ENCODE peak calls at places on chromosome 15, in nine cellular contexts. One of them, this sample, is unnamed.

GRCh38 chr15:94584833-94585244 is 353.5 kb downstream of the MCTP2 start:
- DNase-seq in substantia nigra: no peak
- DNase-seq in posterior cingulate gyrus: no peak
- DNase-seq in iris pigment epithelial cell: no peak
- DNase-seq in HTR-8/SVneo: no peak
- DNase-seq in CD8-positive, alpha-beta memory T cell: peak
- DNase-seq in H9: no peak
- DNase-seq in stimulated activated CD8-positive, alpha-beta memory T cell treated with anti-CD3 and anti-CD28 coated beads, Interleukin-2, amount 100 ng/mL, for 1 hour: no peak
- DNase-seq in RWPE2: no peak
- DNase-seq in this sample: peak

GRCh38 chr15:36478561-36478960 is 100.9 kb upstream of the CDIN1 start:
- DNase-seq in HTR-8/SVneo: no peak
- DNase-seq in posterior cingulate gyrus: no peak
- DNase-seq in CD8-positive, alpha-beta memory T cell: no peak
- DNase-seq in iris pigment epithelial cell: no peak
- DNase-seq in H9: no peak
- DNase-seq in RWPE2: no peak
- DNase-seq in substantia nigra: no peak
- DNase-seq in stimulated activated CD8-positive, alpha-beta memory T cell treated with anti-CD3 and anti-CD28 coated beads, Interleukin-2, amount 100 ng/mL, for 1 hour: no peak
- DNase-seq in this sample: no peak

GRCh38 chr15:47331796-47332480 is 385.4 kb upstream of the SEMA6D start:
- DNase-seq in H9: no peak
- DNase-seq in posterior cingulate gyrus: no peak
- DNase-seq in stimulated activated CD8-positive, alpha-beta memory T cell treated with anti-CD3 and anti-CD28 coated beads, Interleukin-2, amount 100 ng/mL, for 1 hour: no peak
- DNase-seq in RWPE2: no peak
- DNase-seq in CD8-positive, alpha-beta memory T cell: no peak
- DNase-seq in iris pigment epithelial cell: peak
- DNase-seq in substantia nigra: no peak
- DNase-seq in HTR-8/SVneo: no peak
- DNase-seq in this sample: no peak

GRCh38 chr15:67551207-67551743 is 8.8 kb downstream of the MAP2K5 start:
- DNase-seq in substantia nigra: no peak
- DNase-seq in CD8-positive, alpha-beta memory T cell: no peak
- DNase-seq in H9: no peak
- DNase-seq in iris pigment epithelial cell: no peak
- DNase-seq in RWPE2: no peak
- DNase-seq in HTR-8/SVneo: no peak
- DNase-seq in stimulated activated CD8-positive, alpha-beta memory T cell treated with anti-CD3 and anti-CD28 coated beads, Interleukin-2, amount 100 ng/mL, for 1 hour: no peak
- DNase-seq in posterior cingulate gyrus: no peak
- DNase-seq in this sample: no peak

GRCh38 chr15:70867911-70868467 is 14.0 kb upstream of the LARP6 start:
- DNase-seq in RWPE2: no peak
- DNase-seq in H9: no peak
- DNase-seq in stimulated activated CD8-positive, alpha-beta memory T cell treated with anti-CD3 and anti-CD28 coated beads, Interleukin-2, amount 100 ng/mL, for 1 hour: no peak
- DNase-seq in iris pigment epithelial cell: peak
- DNase-seq in HTR-8/SVneo: peak
- DNase-seq in substantia nigra: no peak
- DNase-seq in CD8-positive, alpha-beta memory T cell: no peak
- DNase-seq in posterior cingulate gyrus: no peak
- DNase-seq in this sample: no peak

GRCh38 chr15:36831915-36832310 is 252.5 kb downstream of the CDIN1 start:
- DNase-seq in H9: no peak
- DNase-seq in HTR-8/SVneo: no peak
- DNase-seq in iris pigment epithelial cell: peak
- DNase-seq in substantia nigra: no peak
- DNase-seq in RWPE2: no peak
- DNase-seq in stimulated activated CD8-positive, alpha-beta memory T cell treated with anti-CD3 and anti-CD28 coated beads, Interleukin-2, amount 100 ng/mL, for 1 hour: no peak
- DNase-seq in CD8-positive, alpha-beta memory T cell: no peak
- DNase-seq in posterior cingulate gyrus: no peak
- DNase-seq in this sample: no peak

GRCh38 chr15:52136471-52136993 is 24.0 kb upstream of the BCL2L10 start:
- DNase-seq in HTR-8/SVneo: no peak
- DNase-seq in iris pigment epithelial cell: no peak
- DNase-seq in CD8-positive, alpha-beta memory T cell: no peak
- DNase-seq in substantia nigra: no peak
- DNase-seq in posterior cingulate gyrus: no peak
- DNase-seq in stimulated activated CD8-positive, alpha-beta memory T cell treated with anti-CD3 and anti-CD28 coated beads, Interleukin-2, amount 100 ng/mL, for 1 hour: no peak
- DNase-seq in RWPE2: peak
- DNase-seq in H9: no peak
- DNase-seq in this sample: no peak

GRCh38 chr15:78988361-78988911 is 43.6 kb upstream of the CTSH start:
- DNase-seq in substantia nigra: no peak
- DNase-seq in H9: no peak
- DNase-seq in iris pigment epithelial cell: peak
- DNase-seq in RWPE2: peak
- DNase-seq in stimulated activated CD8-positive, alpha-beta memory T cell treated with anti-CD3 and anti-CD28 coated beads, Interleukin-2, amount 100 ng/mL, for 1 hour: no peak
- DNase-seq in posterior cingulate gyrus: no peak
- DNase-seq in CD8-positive, alpha-beta memory T cell: no peak
- DNase-seq in HTR-8/SVneo: peak
- DNase-seq in this sample: no peak

GRCh38 chr15:89725064-89725463 is 26.0 kb downstream of the MESP1 start:
- DNase-seq in H9: no peak
- DNase-seq in substantia nigra: no peak
- DNase-seq in CD8-positive, alpha-beta memory T cell: no peak
- DNase-seq in posterior cingulate gyrus: no peak
- DNase-seq in RWPE2: no peak
- DNase-seq in iris pigment epithelial cell: no peak
- DNase-seq in stimulated activated CD8-positive, alpha-beta memory T cell treated with anti-CD3 and anti-CD28 coated beads, Interleukin-2, amount 100 ng/mL, for 1 hour: no peak
- DNase-seq in HTR-8/SVneo: no peak
- DNase-seq in this sample: no peak

GRCh38 chr15:68383161-68384074 is 48.5 kb downstream of the ITGA11 start:
- DNase-seq in posterior cingulate gyrus: no peak
- DNase-seq in iris pigment epithelial cell: peak
- DNase-seq in HTR-8/SVneo: peak
- DNase-seq in substantia nigra: no peak
- DNase-seq in stimulated activated CD8-positive, alpha-beta memory T cell treated with anti-CD3 and anti-CD28 coated beads, Interleukin-2, amount 100 ng/mL, for 1 hour: no peak
- DNase-seq in CD8-positive, alpha-beta memory T cell: peak
- DNase-seq in H9: peak
- DNase-seq in RWPE2: no peak
- DNase-seq in this sample: peak